ENCODE peak calls at places on chromosomes 7 and 10, in four cellular contexts. O is HCT116, D is MM.1S, A is hepatocyte. Y is an unnamed sample.

GRCh38 chr10:96266118-96266770 is 5.1 kb downstream of the BLNK start:
- DNase-seq in D (no peak), O (no peak), A (no peak), Y (no peak)

GRCh38 chr10:71838264-71839211 is 12.5 kb downstream of the PSAP start:
- DNase-seq in D (no peak), A (no peak), O (no peak), Y (no peak)

GRCh38 chr7:101631224-101631714 is 2.2 kb upstream of the MYL10 start:
- DNase-seq in D (no peak), O (no peak), A (peak), Y (no peak)

GRCh38 chr7:116672596-116673503 is 854 bp downstream of the MET start:
- DNase-seq in D (no peak), O (no peak), A (peak), Y (no peak)

GRCh38 chr10:95134490-95134889 is 59.5 kb upstream of the ACSM6 start:
- DNase-seq in O (no peak), A (no peak), D (no peak), Y (no peak)

GRCh38 chr7:121204537-121204936 is 124.3 kb upstream of the WNT16 start:
- DNase-seq in O (no peak), D (no peak), A (peak), Y (no peak)

GRCh38 chr7:37329940-37330339 is 118.7 kb downstream of the ELMO1 start:
- DNase-seq in D (no peak), A (no peak), O (no peak), Y (no peak)

GRCh38 chr7:38178695-38179344 is 775 bp downstream of the STARD3NL start:
- DNase-seq in A (no peak), D (no peak), O (no peak), Y (no peak)

GRCh38 chr10:29479081-29479917 is 155.5 kb downstream of the SVIL start:
- DNase-seq in A (no peak), D (peak), O (no peak), Y (peak)

GRCh38 chr10:26829810-26830515 is 30.8 kb downstream of the ABI1 start:
- DNase-seq in D (peak), O (no peak), A (no peak), Y (no peak)

GRCh38 chr10:97005349-97005748 is 173.3 kb downstream of the LCOR start:
- DNase-seq in O (no peak), D (no peak), A (no peak), Y (no peak)

GRCh38 chr7:5094641-5095040 is 49.0 kb downstream of the RBAK start:
- DNase-seq in A (no peak), O (peak), D (no peak), Y (no peak)

GRCh38 chr7:27248911-27249723 is 6.5 kb downstream of the EVX1 start:
- DNase-seq in A (no peak), D (no peak), O (no peak), Y (no peak)

GRCh38 chr7:27248427-27248806 is 5.8 kb downstream of the EVX1 start:
- DNase-seq in D (no peak), O (no peak), A (no peak), Y (no peak)

GRCh38 chr7:27251513-27252306 is 9.1 kb downstream of the EVX1 start:
- DNase-seq in D (no peak), O (no peak), A (no peak), Y (no peak)

GRCh38 chr7:27251136-27251512 is 8.5 kb downstream of the EVX1 start:
- DNase-seq in A (no peak), D (no peak), O (no peak), Y (no peak)

DNA sequence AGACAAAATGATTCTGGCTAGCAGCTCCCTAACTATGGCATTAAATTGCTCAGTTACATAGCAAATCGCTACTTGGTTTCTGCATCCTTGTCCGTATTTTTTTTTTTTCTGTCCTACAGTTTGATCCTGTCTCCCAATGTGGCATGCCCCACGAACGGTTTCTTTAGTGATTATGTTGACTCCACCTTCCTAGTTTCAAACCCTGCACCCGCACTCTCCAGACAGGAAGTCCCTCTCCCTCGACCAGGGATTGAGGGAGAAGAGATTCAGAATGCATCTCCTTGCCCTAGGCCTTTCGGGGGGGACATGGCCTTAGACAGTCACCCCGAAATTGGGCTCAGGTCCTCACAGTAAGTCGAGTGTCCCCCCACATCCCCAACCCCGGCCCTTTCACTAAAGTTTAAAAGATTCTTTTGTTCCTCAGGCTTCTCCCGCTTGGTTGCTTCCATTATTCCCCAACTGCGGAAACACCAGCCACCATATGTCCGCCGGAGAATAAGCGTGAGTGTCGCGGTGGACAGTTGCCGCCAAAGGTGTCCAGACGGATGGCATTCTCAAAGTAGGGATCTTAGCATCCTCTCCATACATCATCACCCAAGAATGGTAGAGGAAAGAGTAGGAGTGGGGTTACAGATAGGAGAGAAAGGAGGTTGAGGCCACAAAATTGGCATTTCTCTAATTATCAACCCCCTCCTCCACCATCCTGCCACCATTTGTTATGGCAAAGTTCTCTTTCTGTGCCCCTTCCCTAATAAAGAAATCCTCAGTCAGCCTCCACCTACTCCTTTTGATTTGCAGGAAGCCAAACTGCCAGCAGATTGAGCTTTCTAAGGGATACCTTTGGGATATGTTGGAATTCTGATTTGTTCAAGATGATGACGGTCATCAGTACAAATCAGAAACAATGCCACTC is 7.4 kb downstream of the EVX1 start:
- DNase-seq in A (no peak), D (no peak), O (no peak), Y (no peak)
- TF ChIP-seq EZH2 in A (peak), D (no peak), O (no peak), Y (no peak)

DNA sequence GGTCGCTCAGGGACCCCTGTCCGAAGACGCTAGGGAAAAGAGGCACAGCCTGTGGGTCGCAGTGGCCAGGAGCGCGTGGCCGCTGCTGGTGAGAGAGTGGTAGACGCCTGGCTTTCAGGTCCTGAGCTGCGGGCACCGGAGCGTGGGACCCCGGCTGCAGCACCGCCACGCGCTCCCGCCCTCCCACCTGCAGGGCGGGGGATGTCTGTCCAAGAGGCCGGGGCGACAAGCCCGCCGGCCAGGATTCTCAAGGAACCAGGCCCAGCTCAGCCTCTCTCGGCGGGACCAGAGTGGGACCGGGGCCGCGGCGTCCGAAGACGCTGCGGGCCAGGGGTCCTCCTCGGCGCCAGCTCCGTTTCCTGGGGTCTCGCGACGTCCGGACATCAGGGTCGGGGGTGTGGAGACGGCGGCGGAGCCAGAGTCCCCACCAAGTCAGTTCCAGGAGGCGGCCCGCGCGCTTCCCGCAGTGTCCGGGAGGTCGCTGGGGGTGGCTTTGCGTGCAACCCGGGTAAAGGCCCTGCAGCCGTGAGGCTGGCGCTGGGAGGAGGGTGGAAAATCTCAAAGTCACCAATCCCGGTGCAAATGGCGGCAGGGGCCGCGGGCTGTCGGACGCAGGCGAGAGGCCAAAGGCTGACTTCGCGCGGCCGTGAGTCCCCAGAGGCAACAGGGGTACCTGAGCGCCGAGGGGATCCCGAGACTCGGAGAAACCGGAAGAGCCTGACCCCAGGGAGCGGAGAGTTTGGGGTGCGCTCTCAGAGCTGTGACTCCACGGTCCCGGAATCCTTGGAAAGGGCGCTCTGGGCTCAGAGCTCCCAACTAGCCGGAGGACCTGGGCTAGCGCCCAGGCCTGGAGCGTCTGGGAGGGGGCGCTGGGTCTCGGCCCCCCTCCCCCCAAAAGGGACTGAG is 5.4 kb downstream of the ZNF503 start:
- DNase-seq in O (no peak), A (peak), D (no peak), Y (no peak)
- H3K27ac ChIP-seq in O (peak), A (peak), D (no peak), Y (no peak)

GRCh38 chr7:97731736-97732370 is at the start of gene TAC1:
- DNase-seq in A (peak), O (no peak), D (no peak), Y (no peak)
- TF ChIP-seq EZH2 in A (peak), O (no peak), D (no peak), Y (no peak)

DNA sequence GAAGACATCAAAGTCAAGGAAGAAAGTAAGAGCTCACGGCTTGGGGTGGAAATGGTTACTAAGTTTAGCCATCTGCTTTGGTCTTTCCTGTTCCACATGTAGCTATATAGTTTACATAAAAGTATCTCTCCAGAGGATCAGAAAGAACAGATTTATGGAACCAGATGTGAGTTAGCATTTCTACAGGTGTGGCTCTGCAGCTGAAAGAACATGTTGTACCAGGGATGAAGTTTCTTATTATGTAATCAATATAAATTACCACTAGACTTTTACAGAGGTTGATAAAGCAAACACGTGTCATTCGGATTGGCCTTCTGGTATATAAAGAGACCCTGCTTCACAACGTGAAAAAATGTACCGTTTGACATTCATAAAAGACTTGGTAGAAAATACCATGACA is 20.0 kb downstream of the CALD1 start:
- DNase-seq in O (no peak), D (no peak), A (no peak), Y (no peak)
- H3K27ac ChIP-seq in O (no peak), D (no peak), A (peak), Y (no peak)

GRCh38 chr7:157684596-157685429 is 348.0 kb downstream of the DNAJB6 start:
- DNase-seq in A (no peak), O (no peak), D (no peak), Y (no peak)

GRCh38 chr7:157682946-157683239 is 346.1 kb downstream of the DNAJB6 start:
- DNase-seq in O (no peak), D (no peak), A (no peak), Y (no peak)

GRCh38 chr7:157684157-157684595 is 347.4 kb downstream of the DNAJB6 start:
- DNase-seq in D (no peak), O (no peak), A (no peak), Y (no peak)

GRCh38 chr7:157682064-157682945 is 345.5 kb downstream of the DNAJB6 start:
- DNase-seq in A (no peak), D (no peak), O (no peak), Y (peak)

DNA sequence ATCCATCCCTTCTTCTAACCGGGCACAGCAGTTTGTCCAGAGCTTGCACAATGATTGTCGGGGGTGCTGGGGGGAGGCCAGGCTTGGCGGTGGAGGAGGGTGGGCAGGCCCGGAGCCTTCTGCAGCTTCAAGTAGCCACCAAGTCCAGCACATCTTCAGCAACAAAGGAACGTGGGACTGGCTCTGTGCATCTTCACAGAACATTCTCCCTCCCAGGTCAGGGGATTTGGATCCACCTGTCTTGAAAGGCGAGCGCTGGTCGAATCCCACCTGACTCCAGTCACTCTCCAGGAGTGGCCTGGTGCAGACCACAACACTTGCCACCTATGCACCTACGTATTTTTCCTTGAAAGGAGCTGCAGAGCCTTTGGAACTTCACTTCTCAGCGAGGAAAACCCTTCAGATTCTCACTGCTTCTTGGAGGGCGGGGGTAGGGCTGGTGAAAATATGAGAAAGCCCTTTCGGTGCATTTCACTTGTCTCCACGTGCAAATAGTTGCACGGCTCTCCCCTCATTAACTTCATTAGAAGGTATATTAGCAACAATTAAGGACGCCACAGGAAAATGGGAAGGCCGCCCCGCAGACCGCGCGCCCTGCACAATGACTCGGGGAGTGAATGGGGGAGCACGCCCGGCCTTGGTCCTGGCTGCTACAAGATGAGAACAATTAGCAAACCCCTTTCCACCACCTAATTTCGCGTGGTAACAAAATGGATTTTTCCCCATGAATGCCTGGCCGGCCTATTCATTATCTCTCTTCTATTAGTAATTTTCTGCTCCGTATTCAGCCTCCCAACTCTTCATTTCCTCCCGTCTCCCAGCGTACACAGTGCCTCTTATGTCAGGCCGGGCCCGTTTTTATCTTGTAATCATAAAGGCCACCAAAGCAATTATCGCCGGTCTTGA is 346.7 kb downstream of the DNAJB6 start:
- DNase-seq in D (no peak), A (no peak), O (no peak), Y (peak)
- TF ChIP-seq EZH2 in D (no peak), A (peak), O (no peak), Y (no peak)

DNA sequence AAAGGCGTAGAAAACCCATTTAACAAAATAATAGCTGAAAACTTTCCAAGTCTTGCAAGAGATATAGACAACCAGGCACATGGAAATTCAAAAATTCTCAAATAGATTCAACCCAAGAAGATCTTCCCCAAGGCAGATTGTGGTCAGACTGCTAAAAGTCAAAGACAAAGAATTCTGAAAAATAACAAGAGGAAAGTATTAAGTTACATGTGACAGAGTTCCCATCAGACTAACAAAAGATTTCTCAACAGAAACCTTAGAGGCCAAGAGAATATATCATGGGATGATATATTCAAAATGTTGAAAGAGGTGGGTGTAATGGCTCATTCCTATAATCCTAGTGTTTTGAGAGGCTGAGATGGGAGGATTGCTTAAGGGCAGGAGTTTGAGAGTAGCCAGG is 59.8 kb downstream of the TMEM178B start:
- DNase-seq in D (no peak), O (no peak), A (no peak), Y (no peak)
- H3K27ac ChIP-seq in D (no peak), O (no peak), A (no peak), Y (no peak)

Y was measured in DND-41.